ENCODE peak calls at places on chromosomes 2 and 18, in seven cellular contexts. X, I, L, A, E, Y and W are unnamed samples.

GRCh38 chr2:157572725-157573124 is 55.9 kb downstream of the ACVR1C start:
- DNase-seq in I (no peak), L (no peak), E (peak; percentile 20), Y (no peak), A (no peak), X (peak; percentile 57), W (no peak)

GRCh38 chr2:230000118-230000841 is 68.4 kb downstream of the SLC16A14 start:
- DNase-seq in E (no peak), I (no peak), A (peak; percentile 9), L (no peak), Y (no peak), X (no peak), W (no peak)

GRCh38 chr18:22542400-22542835 is 124.7 kb upstream of the CTAGE1 start:
- DNase-seq in I (no peak), Y (no peak), L (no peak), A (no peak), E (no peak), X (no peak), W (no peak)

GRCh38 chr18:35231052-35231451 is 9.8 kb upstream of the ZNF397 start:
- DNase-seq in I (peak; percentile 54), X (peak; percentile 92), A (peak; percentile 84), E (peak; percentile 84), Y (peak; percentile 70), L (peak; percentile 73), W (peak; percentile 57)

GRCh38 chr2:239017491-239018098 is 169.7 kb downstream of the TWIST2 start:
- DNase-seq in E (no peak), X (no peak), I (no peak), Y (no peak), A (no peak), L (no peak), W (no peak)

GRCh38 chr2:10162586-10163497 is 40.3 kb downstream of the RRM2 start:
- DNase-seq in E (no peak), I (no peak), A (no peak), L (peak; percentile 40), Y (no peak), X (peak; percentile 86), W (peak; percentile 42)

GRCh38 chr2:148459300-148459891 is 185.2 kb upstream of the EPC2 start:
- DNase-seq in X (no peak), I (no peak), A (no peak), Y (no peak), E (no peak), L (no peak), W (no peak)

GRCh38 chr18:13292736-13293135 is 74.2 kb downstream of the LDLRAD4 start:
- DNase-seq in A (no peak), X (no peak), Y (no peak), E (no peak), I (no peak), L (no peak), W (no peak)

GRCh38 chr2:42424033-42424432 is 63.0 kb upstream of the COX7A2L start:
- DNase-seq in A (no peak), X (no peak), I (peak; percentile 36), Y (no peak), E (no peak), L (no peak), W (no peak)

GRCh38 chr2:32977228-32977758 is 30.5 kb downstream of the LTBP1 start:
- DNase-seq in I (no peak), Y (no peak), X (peak; percentile 96), L (no peak), E (no peak), A (no peak), W (no peak)

GRCh38 chr2:72112421-72112820 is 35.2 kb downstream of the CYP26B1 start:
- DNase-seq in A (no peak), E (no peak), X (no peak), L (no peak), I (no peak), Y (no peak), W (no peak)

GRCh38 chr18:31774477-31774785 is 13.8 kb upstream of the SLC25A52 start:
- DNase-seq in I (no peak), E (no peak), A (no peak), Y (no peak), X (no peak), L (no peak), W (no peak)

GRCh38 chr18:10080372-10080771 is 166.6 kb downstream of the VAPA start:
- DNase-seq in Y (no peak), E (no peak), A (no peak), X (no peak), L (no peak), I (no peak), W (no peak)

GRCh38 chr2:195898505-195898904 is 170.1 kb downstream of the DNAH7 start:
- DNase-seq in L (peak; percentile 37), X (peak; percentile 81), Y (no peak), A (no peak), E (no peak), I (peak; percentile 96), W (peak; percentile 20)